ENCODE peak calls at places on chromosomes 1 and 21, in seven cellular contexts. G is A549; P is amniotic epithelial cell; N is M059J; W is GM10248; T is activated naive CD4-positive, alpha-beta T cell treated with Interleukin-2 at 50 U/mL for 16 hours; D is suprapubic skin. O is an unnamed sample.

GRCh38 chr1:46131727-46132528 is 501 bp downstream of the PIK3R3 start:
- DNase-seq in D (no peak), P (peak), T (peak), W (no peak), G (peak), N (peak), O (no peak)

GRCh38 chr1:17405898-17406759 is 33.3 kb downstream of the RCC2 start:
- DNase-seq in D (no peak), G (peak), T (peak), W (peak), P (peak), N (peak), O (peak)

GRCh38 chr1:43618521-43619313 is 31.2 kb upstream of the KDM4A start:
- DNase-seq in T (no peak), D (no peak), G (no peak), W (no peak), P (no peak), N (no peak), O (no peak)

GRCh38 chr1:181208076-181208475 is 119.6 kb downstream of the IER5 start:
- DNase-seq in D (no peak), G (no peak), P (no peak), T (no peak), W (no peak), N (peak), O (no peak)

GRCh38 chr1:77350012-77350411 is 68.2 kb downstream of the AK5 start:
- DNase-seq in N (no peak), P (no peak), T (no peak), G (no peak), D (no peak), W (no peak), O (no peak)

GRCh38 chr1:40919475-40920011 is 57.4 kb upstream of the CITED4 start:
- DNase-seq in P (no peak), D (peak), T (no peak), N (no peak), G (no peak), W (no peak), O (no peak)

GRCh38 chr1:235079443-235079967 is 49.1 kb downstream of the TOMM20 start:
- DNase-seq in G (peak), N (peak), T (peak), D (peak), P (peak), W (peak), O (no peak)

GRCh38 chr1:63575340-63575826 is 17.8 kb upstream of the PGM1 start:
- DNase-seq in D (no peak), T (no peak), G (peak), W (peak), P (peak), N (peak), O (peak)

GRCh38 chr1:2471587-2472001 is 4.5 kb upstream of the PLCH2 start:
- DNase-seq in W (no peak), N (no peak), T (no peak), D (no peak), G (no peak), P (no peak), O (no peak)

GRCh38 chr1:55635856-55636255 is 420.7 kb upstream of the USP24 start:
- DNase-seq in W (no peak), N (no peak), T (no peak), P (no peak), D (no peak), G (no peak), O (no peak)

GRCh38 chr1:1677718-1678580 is 14.6 kb downstream of the SLC35E2B start:
- DNase-seq in N (no peak), W (peak), T (peak), D (no peak), G (no peak), P (no peak), O (peak)

GRCh38 chr21:36288651-36289243 is 31.2 kb upstream of the MORC3 start:
- DNase-seq in N (no peak), G (no peak), P (peak), W (no peak), D (no peak), T (no peak), O (no peak)

GRCh38 chr1:8363764-8364301 is 45.9 kb downstream of the SLC45A1 start:
- DNase-seq in W (no peak), T (no peak), P (no peak), G (no peak), D (no peak), N (no peak), O (no peak)

GRCh38 chr1:232676307-232676706 is 46.4 kb upstream of the SIPA1L2 start:
- DNase-seq in W (no peak), N (no peak), P (no peak), D (no peak), T (no peak), G (no peak), O (no peak)

GRCh38 chr1:25204797-25205441 is 27.4 kb downstream of the SYF2 start:
- DNase-seq in W (peak), P (peak), G (peak), D (no peak), N (peak), T (no peak), O (peak)

GRCh38 chr1:11648039-11648438 is 6.2 kb downstream of the FBXO2 start:
- DNase-seq in D (no peak), W (no peak), N (no peak), G (no peak), P (no peak), T (no peak), O (no peak)

GRCh38 chr1:154567386-154568164 is at the start of gene CHRNB2:
- DNase-seq in D (no peak), P (peak), G (peak), N (peak), W (peak), T (peak), O (peak)

GRCh38 chr1:93909146-93910050 is at the start of gene GCLM:
- DNase-seq in P (peak), D (peak), G (peak), N (peak), T (peak), W (peak), O (peak)

GRCh38 chr1:27031235-27032118 is 18.8 kb upstream of the TENT5B start:
- DNase-seq in N (peak), D (peak), G (no peak), T (no peak), W (no peak), P (peak), O (no peak)

GRCh38 chr1:237794071-237794470 is 96.7 kb downstream of the ZP4 start:
- DNase-seq in P (peak), N (peak), T (no peak), D (no peak), W (no peak), G (peak), O (no peak)

GRCh38 chr1:26180010-26180506 is 2.8 kb downstream of the CNKSR1 start:
- DNase-seq in W (no peak), T (no peak), N (no peak), P (no peak), G (no peak), D (no peak), O (no peak)

GRCh38 chr21:19935459-19935858 is 1062.8 kb upstream of the NCAM2 start:
- DNase-seq in D (no peak), G (no peak), P (no peak), N (no peak), T (no peak), W (no peak), O (no peak)

GRCh38 chr1:41238311-41239094 is 3.6 kb downstream of the SCMH1 start:
- DNase-seq in T (no peak), G (peak), W (no peak), D (no peak), P (peak), N (peak), O (no peak)

GRCh38 chr1:182137546-182137945 is 76.0 kb upstream of the ZNF648 start:
- DNase-seq in N (no peak), G (no peak), D (no peak), T (no peak), P (no peak), W (no peak), O (no peak)

GRCh38 chr1:155932085-155932484 is 2.1 kb downstream of the KHDC4 start:
- DNase-seq in T (no peak), D (no peak), W (no peak), N (peak), G (no peak), P (no peak), O (no peak)

GRCh38 chr1:55741516-55741915 is 526.4 kb upstream of the USP24 start:
- DNase-seq in P (peak), W (no peak), D (no peak), N (no peak), G (no peak), T (no peak), O (no peak)